ENCODE peak calls at places on chromosomes 12 and 14, in five cellular contexts. One of them, this sample, is unnamed.

GRCh38 chr14:22929848-22930364 is 730 bp upstream of the PRMT5 start:
- ATAC-seq in heart right ventricle: no peak
- ATAC-seq in activated CD4-positive, alpha-beta T cell treated with anti-CD3 and anti-CD28 coated beads for 36 hours: no peak
- ATAC-seq in right cardiac atrium: peak; percentile 0
- ATAC-seq in body of pancreas: peak; percentile 13
- ATAC-seq in this sample: no peak

GRCh38 chr12:69036999-69037398 is 104.0 kb upstream of the CPM start:
- ATAC-seq in right cardiac atrium: no peak
- ATAC-seq in heart right ventricle: no peak
- ATAC-seq in body of pancreas: peak; percentile 52
- ATAC-seq in activated CD4-positive, alpha-beta T cell treated with anti-CD3 and anti-CD28 coated beads for 36 hours: no peak
- ATAC-seq in this sample: no peak

GRCh38 chr14:105879867-105880561 is 353.6 kb downstream of the TMEM121 start:
- ATAC-seq in activated CD4-positive, alpha-beta T cell treated with anti-CD3 and anti-CD28 coated beads for 36 hours: no peak
- ATAC-seq in body of pancreas: no peak
- ATAC-seq in right cardiac atrium: peak; percentile 30
- ATAC-seq in heart right ventricle: no peak
- ATAC-seq in this sample: peak; percentile 7

GRCh38 chr14:92945959-92946846 is 23.3 kb downstream of the CHGA start:
- ATAC-seq in body of pancreas: peak; percentile 70
- ATAC-seq in activated CD4-positive, alpha-beta T cell treated with anti-CD3 and anti-CD28 coated beads for 36 hours: no peak
- ATAC-seq in heart right ventricle: peak; percentile 46
- ATAC-seq in right cardiac atrium: peak; percentile 75
- ATAC-seq in this sample: peak; percentile 86

GRCh38 chr12:46492471-46493351 is 120.1 kb upstream of the SLC38A2 start:
- ATAC-seq in right cardiac atrium: peak; percentile 77
- ATAC-seq in heart right ventricle: peak; percentile 62
- ATAC-seq in body of pancreas: peak; percentile 90
- ATAC-seq in activated CD4-positive, alpha-beta T cell treated with anti-CD3 and anti-CD28 coated beads for 36 hours: no peak
- ATAC-seq in this sample: peak; percentile 78

GRCh38 chr12:92396647-92397258 is 251.1 kb upstream of the BTG1 start:
- ATAC-seq in right cardiac atrium: peak; percentile 10
- ATAC-seq in activated CD4-positive, alpha-beta T cell treated with anti-CD3 and anti-CD28 coated beads for 36 hours: peak; percentile 44
- ATAC-seq in heart right ventricle: peak; percentile 42
- ATAC-seq in body of pancreas: no peak
- ATAC-seq in this sample: peak; percentile 93

GRCh38 chr14:104277416-104278213 is 139.2 kb downstream of the KIF26A start:
- ATAC-seq in activated CD4-positive, alpha-beta T cell treated with anti-CD3 and anti-CD28 coated beads for 36 hours: no peak
- ATAC-seq in heart right ventricle: no peak
- ATAC-seq in right cardiac atrium: no peak
- ATAC-seq in body of pancreas: no peak
- ATAC-seq in this sample: no peak

GRCh38 chr12:51323966-51324895 is at the start of gene BIN2:
- ATAC-seq in body of pancreas: peak; percentile 12
- ATAC-seq in activated CD4-positive, alpha-beta T cell treated with anti-CD3 and anti-CD28 coated beads for 36 hours: peak; percentile 69
- ATAC-seq in right cardiac atrium: peak; percentile 64
- ATAC-seq in heart right ventricle: peak; percentile 70
- ATAC-seq in this sample: peak; percentile 50

GRCh38 chr14:87139299-87139698 is 853.7 kb downstream of the GALC start:
- ATAC-seq in activated CD4-positive, alpha-beta T cell treated with anti-CD3 and anti-CD28 coated beads for 36 hours: no peak
- ATAC-seq in heart right ventricle: no peak
- ATAC-seq in body of pancreas: peak; percentile 38
- ATAC-seq in right cardiac atrium: no peak
- ATAC-seq in this sample: no peak

GRCh38 chr14:64612021-64612380 is 62.2 kb downstream of the PPP1R36 start:
- ATAC-seq in body of pancreas: no peak
- ATAC-seq in right cardiac atrium: peak; percentile 59
- ATAC-seq in heart right ventricle: no peak
- ATAC-seq in activated CD4-positive, alpha-beta T cell treated with anti-CD3 and anti-CD28 coated beads for 36 hours: no peak
- ATAC-seq in this sample: no peak

GRCh38 chr12:1870086-1870485 is 48.4 kb downstream of the CACNA2D4 start:
- ATAC-seq in body of pancreas: no peak
- ATAC-seq in activated CD4-positive, alpha-beta T cell treated with anti-CD3 and anti-CD28 coated beads for 36 hours: no peak
- ATAC-seq in heart right ventricle: no peak
- ATAC-seq in right cardiac atrium: no peak
- ATAC-seq in this sample: no peak

GRCh38 chr12:101592448-101592847 is 2.3 kb upstream of the MYBPC1 start:
- ATAC-seq in heart right ventricle: no peak
- ATAC-seq in activated CD4-positive, alpha-beta T cell treated with anti-CD3 and anti-CD28 coated beads for 36 hours: no peak
- ATAC-seq in body of pancreas: no peak
- ATAC-seq in right cardiac atrium: no peak
- ATAC-seq in this sample: no peak